ENCODE peak calls at places on chromosomes 6 and 20, in four cellular contexts. Q, V, G and J are unnamed samples. For H3K36me3, the result is how much of the 10 kb centered on the place peaks cover.

GRCh38 chr6:56692586-56693245 is 50.0 kb upstream of the DST start:
- DNase-seq in Q (no peak), V (no peak), G (no peak), J (no peak)

GRCh38 chr6:23140879-23141278 is 571.5 kb downstream of the HDGFL1 start:
- DNase-seq in Q (no peak), V (no peak), G (no peak), J (no peak)

GRCh38 chr20:362271-363254 is 15.7 kb downstream of the NRSN2 start:
- DNase-seq in Q (peak), V (peak), G (peak), J (peak)

GRCh38 chr6:168648730-168649129 is 207.7 kb downstream of the SMOC2 start:
- DNase-seq in Q (no peak), V (no peak), G (no peak), J (no peak)

GRCh38 chr20:35768731-35769664 is 2.8 kb upstream of the PHF20 start:
- DNase-seq in Q (peak), V (peak), G (peak), J (peak)

GRCh38 chr6:7646394-7646793 is 56.4 kb downstream of the SNRNP48 start:
- DNase-seq in Q (no peak), V (no peak), G (no peak), J (no peak)

GRCh38 chr6:5469101-5469846 is 208.0 kb downstream of the FARS2 start:
- DNase-seq in Q (no peak), V (no peak), G (no peak), J (no peak)

GRCh38 chr6:7685276-7685675 is 40.6 kb upstream of the BMP6 start:
- DNase-seq in Q (no peak), V (no peak), G (no peak), J (no peak)

GRCh38 chr20:53599910-53600632 is 6.4 kb upstream of the ZNF217 start:
- DNase-seq in Q (no peak), V (no peak), G (no peak), J (no peak)

GRCh38 chr20:11057624-11058023 is 383.8 kb upstream of the JAG1 start:
- DNase-seq in Q (no peak), V (no peak), G (no peak), J (no peak)

GRCh38 chr6:38279423-38279822 is 360.3 kb downstream of the BTBD9 start:
- DNase-seq in Q (no peak), V (no peak), G (no peak), J (no peak)

GRCh38 chr6:169169375-169169774 is 84.3 kb downstream of the THBS2 start:
- DNase-seq in Q (peak), V (no peak), G (no peak), J (no peak)

GRCh38 chr6:92589970-92590369 is 829.4 kb downstream of the EPHA7 start:
- DNase-seq in Q (no peak), V (no peak), G (no peak), J (no peak)

GRCh38 chr6:24909281-24910216 is 26.2 kb downstream of the RIPOR2 start:
- DNase-seq in Q (no peak), V (no peak), G (peak), J (no peak)

GRCh38 chr6:15623282-15624116 is 39.3 kb downstream of the DTNBP1 start:
- DNase-seq in Q (no peak), V (no peak), G (no peak), J (no peak)

GRCh38 chr20:1300083-1300840 is 28.7 kb downstream of the SDCBP2 start:
- DNase-seq in Q (no peak), V (no peak), G (no peak), J (no peak)

GRCh38 chr6:125549202-125549884 is 200.1 kb upstream of the HEY2 start:
- DNase-seq in Q (no peak), V (no peak), G (no peak), J (no peak)

GRCh38 chr6:56524891-56525703 is 117.6 kb downstream of the DST start:
- DNase-seq in Q (no peak), V (no peak), G (no peak), J (no peak)

GRCh38 chr20:50471231-50471630 is 39.0 kb upstream of the PTPN1 start:
- DNase-seq in Q (no peak), V (no peak), G (no peak), J (no peak)

GRCh38 chr20:62487564-62488086 is 11.8 kb upstream of the GATA5 start:
- DNase-seq in Q (no peak), V (no peak), G (no peak), J (no peak)

GRCh38 chr6:111639266-111639665 is 33.6 kb upstream of the TRAF3IP2 start:
- DNase-seq in Q (no peak), V (no peak), G (no peak), J (no peak)

GRCh38 chr20:10609276-10609675 is 64.5 kb downstream of the JAG1 start:
- DNase-seq in Q (no peak), V (peak), G (peak), J (peak)

GRCh38 chr6:160057080-160057479 is 64.5 kb upstream of the SLC22A1 start:
- DNase-seq in Q (no peak), V (no peak), G (no peak), J (no peak)

GRCh38 chr6:160060920-160061447 is 60.6 kb upstream of the SLC22A1 start:
- DNase-seq in Q (no peak), V (no peak), G (no peak), J (no peak)

GRCh38 chr6:160060221-160060620 is 61.4 kb upstream of the SLC22A1 start:
- DNase-seq in Q (no peak), V (no peak), G (no peak), J (no peak)

GRCh38 chr6:160055813-160056212 is 65.8 kb upstream of the SLC22A1 start:
- DNase-seq in Q (no peak), V (no peak), G (no peak), J (peak)

DNA sequence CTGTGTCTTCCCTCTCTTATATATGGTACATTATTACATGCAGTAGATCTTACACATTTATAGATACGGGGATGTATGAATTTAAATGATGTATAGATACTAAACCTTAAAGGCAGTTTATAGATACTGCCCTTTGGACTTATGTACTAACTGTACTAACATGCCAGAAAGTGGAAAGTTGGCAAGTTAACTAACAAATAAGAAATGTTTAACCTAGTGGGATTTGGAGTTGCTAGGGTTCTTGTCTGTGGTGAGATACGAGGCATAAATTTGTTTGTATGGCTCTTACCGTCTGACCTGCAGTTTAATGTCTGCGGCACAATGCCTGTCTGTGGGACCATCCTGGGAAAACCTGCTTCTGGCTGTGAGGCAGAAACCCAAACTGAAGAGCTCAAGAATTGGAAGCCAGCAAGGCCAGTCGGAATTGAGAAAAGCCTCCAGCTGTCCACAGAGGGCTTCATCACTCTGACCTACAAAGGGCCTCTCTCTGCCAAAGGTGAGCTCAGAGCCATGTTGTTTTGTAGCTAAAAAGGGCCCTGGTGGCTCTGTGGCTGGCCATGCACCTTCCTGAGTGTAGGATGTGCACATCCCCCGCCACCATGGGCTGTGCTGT is 62.9 kb upstream of the SLC22A1 start:
- DNase-seq in Q (no peak), V (no peak), G (no peak), J (no peak)
- H3K36me3 ChIP-seq in Q (under half), V (under half), G (under half), J (under half)

GRCh38 chr6:49565261-49565660 is 14.8 kb downstream of the C6orf141 start:
- DNase-seq in Q (no peak), V (no peak), G (no peak), J (no peak)
- H3K27ac ChIP-seq in Q (peak), V (no peak), G (peak), J (no peak)

GRCh38 chr20:43358811-43359210 is 98.9 kb upstream of the SRSF6 start:
- DNase-seq in Q (no peak), V (no peak), G (no peak), J (no peak)
- TF ChIP-seq CTCF in Q (no peak), V (no peak), G (no peak), J (no peak)

DNA sequence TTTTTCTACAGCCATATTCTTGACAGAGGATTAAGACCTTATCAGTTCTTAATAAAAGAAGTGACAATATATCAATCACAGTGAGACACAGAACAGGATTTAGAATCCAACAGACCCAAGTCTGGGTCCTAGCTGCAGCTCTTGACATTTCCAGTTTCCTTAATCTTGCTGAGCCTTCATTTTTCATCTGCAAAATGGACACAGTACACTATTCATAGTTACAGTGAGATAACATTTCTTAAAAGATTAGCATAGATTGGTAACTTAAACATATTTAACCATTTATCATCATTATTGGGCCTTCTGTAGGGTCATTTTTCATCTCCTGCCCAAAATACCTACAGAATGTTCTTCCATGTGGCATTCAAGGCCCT is 45.6 kb downstream of the FKBP5 start:
- DNase-seq in Q (no peak), V (no peak), G (no peak), J (no peak)
- H3K36me3 ChIP-seq in Q (under half), V (under half), G (under half), J (under half)

GRCh38 chr20:46512943-46513844 is at the start of gene ZNF334:
- DNase-seq in Q (no peak), V (peak), G (peak), J (peak)
- H3K27ac ChIP-seq in Q (no peak), V (no peak), G (no peak), J (peak)

GRCh38 chr6:116189472-116189871 is 63.5 kb upstream of the COL10A1 start:
- DNase-seq in Q (no peak), V (no peak), G (no peak), J (no peak)
- TF ChIP-seq CTCF in Q (no peak), V (no peak), G (no peak), J (no peak)

GRCh38 chr6:155158044-155158843 is 105.6 kb upstream of the CLDN20 start:
- DNase-seq in Q (no peak), V (no peak), G (no peak), J (no peak)
- H3K36me3 ChIP-seq in Q (under half), V (under half), G (under half), J (under half)

DNA sequence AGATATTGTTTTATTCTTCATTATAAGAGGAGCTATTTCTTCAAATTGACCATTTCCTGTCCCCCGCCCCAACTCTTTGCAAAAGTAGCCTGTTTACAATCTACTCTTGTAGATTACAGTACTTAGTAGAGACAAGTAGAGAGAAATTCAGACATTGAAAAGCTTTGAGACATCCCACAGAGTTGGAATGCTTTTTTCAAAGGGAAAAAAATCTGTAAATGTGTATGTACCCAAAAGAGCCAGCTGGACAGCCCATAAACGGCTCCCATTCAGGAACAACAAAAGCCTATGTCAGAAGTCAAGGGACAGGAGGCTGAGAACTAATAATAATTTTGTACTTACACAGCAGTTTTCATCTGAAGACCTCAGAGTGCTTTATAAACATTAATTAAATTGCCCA is 24.0 kb downstream of the CD83 start:
- DNase-seq in Q (no peak), V (no peak), G (no peak), J (no peak)
- H3K27ac ChIP-seq in Q (no peak), V (no peak), G (no peak), J (no peak)

GRCh38 chr20:45944151-45944964 is 9.9 kb downstream of the PCIF1 start:
- DNase-seq in Q (no peak), V (no peak), G (no peak), J (no peak)
- TF ChIP-seq CTCF in Q (no peak), V (no peak), G (no peak), J (no peak)

DNA sequence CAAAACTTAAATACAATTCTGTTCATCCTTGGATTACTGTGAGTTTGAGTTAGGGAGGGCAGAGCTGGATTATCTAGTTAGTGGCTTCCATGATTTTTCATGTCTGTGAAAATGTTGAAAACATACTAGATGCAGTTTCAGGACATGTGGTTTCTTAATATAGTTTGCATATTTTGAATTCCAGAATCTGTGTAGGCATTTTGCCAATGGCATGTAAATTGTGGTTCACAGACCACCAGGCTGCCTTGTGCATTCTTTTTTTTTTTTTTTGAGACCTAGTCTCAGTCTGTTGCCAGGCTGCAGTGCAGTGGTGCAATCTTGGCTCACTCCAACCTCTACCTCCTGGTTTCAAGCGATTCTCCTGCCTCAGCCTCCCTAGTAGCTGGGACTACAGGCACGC is 42.8 kb downstream of the CDC5L start:
- DNase-seq in Q (no peak), V (no peak), G (no peak), J (no peak)
- H3K36me3 ChIP-seq in Q (under half), V (under half), G (under half), J (under half)